ENCODE peak calls at places on chromosomes 6 and 20, in seven cellular contexts. One of them, this sample, is unnamed.

GRCh38 chr6:117555882-117556498 is 46.3 kb downstream of the GOPC start:
- DNase-seq in GM12864: no peak
- DNase-seq in mesothelial cell of epicardium: peak
- DNase-seq in mucosa of descending colon: peak
- DNase-seq in progenitor cell of endocrine pancreas: peak
- DNase-seq in sigmoid colon: no peak
- DNase-seq in heart left ventricle: peak
- DNase-seq in this sample: peak

GRCh38 chr6:105900120-105900937 is 185.8 kb upstream of the PRDM1 start:
- DNase-seq in GM12864: no peak
- DNase-seq in mesothelial cell of epicardium: no peak
- DNase-seq in mucosa of descending colon: no peak
- DNase-seq in progenitor cell of endocrine pancreas: no peak
- DNase-seq in sigmoid colon: no peak
- DNase-seq in heart left ventricle: no peak
- DNase-seq in this sample: no peak

GRCh38 chr20:33667245-33668086 is 723 bp downstream of the ACTL10 start:
- DNase-seq in GM12864: no peak
- DNase-seq in mesothelial cell of epicardium: peak
- DNase-seq in mucosa of descending colon: peak
- DNase-seq in progenitor cell of endocrine pancreas: no peak
- DNase-seq in sigmoid colon: peak
- DNase-seq in heart left ventricle: peak
- DNase-seq in this sample: peak

GRCh38 chr6:107116328-107116892 is 1.1 kb upstream of the BEND3 start:
- DNase-seq in GM12864: no peak
- DNase-seq in mesothelial cell of epicardium: peak
- DNase-seq in mucosa of descending colon: peak
- DNase-seq in progenitor cell of endocrine pancreas: no peak
- DNase-seq in sigmoid colon: peak
- DNase-seq in heart left ventricle: no peak
- DNase-seq in this sample: peak

GRCh38 chr20:60003776-60004175 is 45.6 kb downstream of the CDH26 start:
- DNase-seq in GM12864: no peak
- DNase-seq in mesothelial cell of epicardium: no peak
- DNase-seq in mucosa of descending colon: no peak
- DNase-seq in progenitor cell of endocrine pancreas: no peak
- DNase-seq in sigmoid colon: no peak
- DNase-seq in heart left ventricle: no peak
- DNase-seq in this sample: no peak

GRCh38 chr20:31704225-31705119 is 18.2 kb downstream of the BCL2L1 start:
- DNase-seq in GM12864: no peak
- DNase-seq in mesothelial cell of epicardium: peak
- DNase-seq in mucosa of descending colon: peak
- DNase-seq in progenitor cell of endocrine pancreas: peak
- DNase-seq in sigmoid colon: peak
- DNase-seq in heart left ventricle: no peak
- DNase-seq in this sample: no peak

GRCh38 chr6:50091641-50092040 is 41.9 kb upstream of the DEFB112 start:
- DNase-seq in GM12864: no peak
- DNase-seq in mesothelial cell of epicardium: no peak
- DNase-seq in mucosa of descending colon: no peak
- DNase-seq in progenitor cell of endocrine pancreas: no peak
- DNase-seq in sigmoid colon: no peak
- DNase-seq in heart left ventricle: no peak
- DNase-seq in this sample: no peak

GRCh38 chr6:147874322-147874721 is 365.8 kb downstream of the SAMD5 start:
- DNase-seq in GM12864: no peak
- DNase-seq in mesothelial cell of epicardium: no peak
- DNase-seq in mucosa of descending colon: no peak
- DNase-seq in progenitor cell of endocrine pancreas: no peak
- DNase-seq in sigmoid colon: no peak
- DNase-seq in heart left ventricle: no peak
- DNase-seq in this sample: no peak

GRCh38 chr6:124978451-124979293 is 16.4 kb downstream of the RNF217 start:
- DNase-seq in GM12864: no peak
- DNase-seq in mesothelial cell of epicardium: no peak
- DNase-seq in mucosa of descending colon: no peak
- DNase-seq in progenitor cell of endocrine pancreas: no peak
- DNase-seq in sigmoid colon: no peak
- DNase-seq in heart left ventricle: no peak
- DNase-seq in this sample: no peak

GRCh38 chr20:64057628-64058498 is 5.1 kb upstream of the TCEA2 start:
- DNase-seq in GM12864: no peak
- DNase-seq in mesothelial cell of epicardium: peak
- DNase-seq in mucosa of descending colon: peak
- DNase-seq in progenitor cell of endocrine pancreas: peak
- DNase-seq in sigmoid colon: peak
- DNase-seq in heart left ventricle: peak
- DNase-seq in this sample: peak

GRCh38 chr6:32623693-32624092 is 13.5 kb upstream of the HLA-DQA1 start:
- DNase-seq in GM12864: no peak
- DNase-seq in mesothelial cell of epicardium: no peak
- DNase-seq in mucosa of descending colon: peak
- DNase-seq in progenitor cell of endocrine pancreas: no peak
- DNase-seq in sigmoid colon: no peak
- DNase-seq in heart left ventricle: no peak
- DNase-seq in this sample: no peak

GRCh38 chr20:61659652-61660346 is 405.9 kb downstream of the TAF4 start:
- DNase-seq in GM12864: no peak
- DNase-seq in mesothelial cell of epicardium: no peak
- DNase-seq in mucosa of descending colon: no peak
- DNase-seq in progenitor cell of endocrine pancreas: no peak
- DNase-seq in sigmoid colon: no peak
- DNase-seq in heart left ventricle: no peak
- DNase-seq in this sample: peak

GRCh38 chr6:38239719-38240451 is 399.8 kb downstream of the BTBD9 start:
- DNase-seq in GM12864: no peak
- DNase-seq in mesothelial cell of epicardium: no peak
- DNase-seq in mucosa of descending colon: no peak
- DNase-seq in progenitor cell of endocrine pancreas: no peak
- DNase-seq in sigmoid colon: no peak
- DNase-seq in heart left ventricle: no peak
- DNase-seq in this sample: no peak

GRCh38 chr6:152651986-152652385 is 14.8 kb upstream of the SYNE1 start:
- DNase-seq in GM12864: no peak
- DNase-seq in mesothelial cell of epicardium: no peak
- DNase-seq in mucosa of descending colon: no peak
- DNase-seq in progenitor cell of endocrine pancreas: no peak
- DNase-seq in sigmoid colon: no peak
- DNase-seq in heart left ventricle: no peak
- DNase-seq in this sample: no peak

GRCh38 chr20:42978184-42978974 is 211.3 kb downstream of the PTPRT start:
- DNase-seq in GM12864: no peak
- DNase-seq in mesothelial cell of epicardium: no peak
- DNase-seq in mucosa of descending colon: no peak
- DNase-seq in progenitor cell of endocrine pancreas: no peak
- DNase-seq in sigmoid colon: no peak
- DNase-seq in heart left ventricle: no peak
- DNase-seq in this sample: no peak

GRCh38 chr20:10591956-10592521 is 81.8 kb downstream of the JAG1 start:
- DNase-seq in GM12864: no peak
- DNase-seq in mesothelial cell of epicardium: no peak
- DNase-seq in mucosa of descending colon: no peak
- DNase-seq in progenitor cell of endocrine pancreas: no peak
- DNase-seq in sigmoid colon: no peak
- DNase-seq in heart left ventricle: no peak
- DNase-seq in this sample: no peak

GRCh38 chr6:15121443-15121842 is 124.4 kb upstream of the JARID2 start:
- DNase-seq in GM12864: no peak
- DNase-seq in mesothelial cell of epicardium: no peak
- DNase-seq in mucosa of descending colon: no peak
- DNase-seq in progenitor cell of endocrine pancreas: no peak
- DNase-seq in sigmoid colon: no peak
- DNase-seq in heart left ventricle: no peak
- DNase-seq in this sample: no peak

GRCh38 chr6:158677906-158678305 is 28.1 kb downstream of the SYTL3 start:
- DNase-seq in GM12864: no peak
- DNase-seq in mesothelial cell of epicardium: no peak
- DNase-seq in mucosa of descending colon: no peak
- DNase-seq in progenitor cell of endocrine pancreas: no peak
- DNase-seq in sigmoid colon: peak
- DNase-seq in heart left ventricle: no peak
- DNase-seq in this sample: no peak

GRCh38 chr20:53466279-53466678 is 127.4 kb downstream of the ZNF217 start:
- DNase-seq in GM12864: no peak
- DNase-seq in mesothelial cell of epicardium: no peak
- DNase-seq in mucosa of descending colon: no peak
- DNase-seq in progenitor cell of endocrine pancreas: no peak
- DNase-seq in sigmoid colon: no peak
- DNase-seq in heart left ventricle: no peak
- DNase-seq in this sample: no peak
- TF ChIP-seq CTCF in GM12864: no peak
- TF ChIP-seq CTCF in mesothelial cell of epicardium: no peak
- TF ChIP-seq CTCF in mucosa of descending colon: no peak
- TF ChIP-seq CTCF in progenitor cell of endocrine pancreas: no peak
- TF ChIP-seq CTCF in sigmoid colon: no peak
- TF ChIP-seq CTCF in heart left ventricle: no peak
- TF ChIP-seq CTCF in this sample: no peak

GRCh38 chr6:156174026-156174880 is 602.9 kb upstream of the ARID1B start:
- DNase-seq in GM12864: no peak
- DNase-seq in mesothelial cell of epicardium: no peak
- DNase-seq in mucosa of descending colon: no peak
- DNase-seq in progenitor cell of endocrine pancreas: no peak
- DNase-seq in sigmoid colon: no peak
- DNase-seq in heart left ventricle: no peak
- DNase-seq in this sample: no peak

GRCh38 chr6:156175433-156175832 is 601.7 kb upstream of the ARID1B start:
- DNase-seq in GM12864: no peak
- DNase-seq in mesothelial cell of epicardium: no peak
- DNase-seq in mucosa of descending colon: no peak
- DNase-seq in progenitor cell of endocrine pancreas: no peak
- DNase-seq in sigmoid colon: no peak
- DNase-seq in heart left ventricle: no peak
- DNase-seq in this sample: no peak

GRCh38 chr6:156175971-156176421 is 601.2 kb upstream of the ARID1B start:
- DNase-seq in GM12864: no peak
- DNase-seq in mesothelial cell of epicardium: no peak
- DNase-seq in mucosa of descending colon: peak
- DNase-seq in progenitor cell of endocrine pancreas: peak
- DNase-seq in sigmoid colon: peak
- DNase-seq in heart left ventricle: peak
- DNase-seq in this sample: no peak
- TF ChIP-seq CTCF in GM12864: peak
- TF ChIP-seq CTCF in mesothelial cell of epicardium: no peak
- TF ChIP-seq CTCF in mucosa of descending colon: no peak
- TF ChIP-seq CTCF in progenitor cell of endocrine pancreas: peak
- TF ChIP-seq CTCF in sigmoid colon: no peak
- TF ChIP-seq CTCF in heart left ventricle: peak
- TF ChIP-seq CTCF in this sample: peak

GRCh38 chr6:76162811-76163210 is 90.3 kb upstream of the IMPG1 start:
- DNase-seq in GM12864: no peak
- DNase-seq in mesothelial cell of epicardium: no peak
- DNase-seq in mucosa of descending colon: no peak
- DNase-seq in progenitor cell of endocrine pancreas: no peak
- DNase-seq in sigmoid colon: no peak
- DNase-seq in heart left ventricle: no peak
- DNase-seq in this sample: no peak

GRCh38 chr6:76166297-76166696 is 93.8 kb upstream of the IMPG1 start:
- DNase-seq in GM12864: no peak
- DNase-seq in mesothelial cell of epicardium: no peak
- DNase-seq in mucosa of descending colon: no peak
- DNase-seq in progenitor cell of endocrine pancreas: no peak
- DNase-seq in sigmoid colon: no peak
- DNase-seq in heart left ventricle: no peak
- DNase-seq in this sample: no peak

GRCh38 chr6:76165471-76166221 is 93.2 kb upstream of the IMPG1 start:
- DNase-seq in GM12864: no peak
- DNase-seq in mesothelial cell of epicardium: no peak
- DNase-seq in mucosa of descending colon: no peak
- DNase-seq in progenitor cell of endocrine pancreas: no peak
- DNase-seq in sigmoid colon: no peak
- DNase-seq in heart left ventricle: no peak
- DNase-seq in this sample: no peak

GRCh38 chr6:76166874-76167273 is 94.4 kb upstream of the IMPG1 start:
- DNase-seq in GM12864: no peak
- DNase-seq in mesothelial cell of epicardium: no peak
- DNase-seq in mucosa of descending colon: no peak
- DNase-seq in progenitor cell of endocrine pancreas: no peak
- DNase-seq in sigmoid colon: no peak
- DNase-seq in heart left ventricle: no peak
- DNase-seq in this sample: no peak
- TF ChIP-seq CTCF in GM12864: no peak
- TF ChIP-seq CTCF in mesothelial cell of epicardium: no peak
- TF ChIP-seq CTCF in mucosa of descending colon: no peak
- TF ChIP-seq CTCF in progenitor cell of endocrine pancreas: no peak
- TF ChIP-seq CTCF in sigmoid colon: no peak
- TF ChIP-seq CTCF in heart left ventricle: no peak
- TF ChIP-seq CTCF in this sample: no peak

GRCh38 chr20:472889-473292 is 10.6 kb upstream of the TBC1D20 start:
- DNase-seq in GM12864: no peak
- DNase-seq in mesothelial cell of epicardium: no peak
- DNase-seq in mucosa of descending colon: no peak
- DNase-seq in progenitor cell of endocrine pancreas: no peak
- DNase-seq in sigmoid colon: no peak
- DNase-seq in heart left ventricle: no peak
- DNase-seq in this sample: no peak

GRCh38 chr20:469746-470490 is 7.6 kb upstream of the TBC1D20 start:
- DNase-seq in GM12864: no peak
- DNase-seq in mesothelial cell of epicardium: no peak
- DNase-seq in mucosa of descending colon: no peak
- DNase-seq in progenitor cell of endocrine pancreas: no peak
- DNase-seq in sigmoid colon: no peak
- DNase-seq in heart left ventricle: no peak
- DNase-seq in this sample: no peak

GRCh38 chr20:475463-476357 is 13.4 kb upstream of the TBC1D20 start:
- DNase-seq in GM12864: no peak
- DNase-seq in mesothelial cell of epicardium: no peak
- DNase-seq in mucosa of descending colon: peak
- DNase-seq in progenitor cell of endocrine pancreas: no peak
- DNase-seq in sigmoid colon: no peak
- DNase-seq in heart left ventricle: no peak
- DNase-seq in this sample: no peak

GRCh38 chr20:474581-474980 is 12.2 kb upstream of the TBC1D20 start:
- DNase-seq in GM12864: no peak
- DNase-seq in mesothelial cell of epicardium: no peak
- DNase-seq in mucosa of descending colon: no peak
- DNase-seq in progenitor cell of endocrine pancreas: no peak
- DNase-seq in sigmoid colon: no peak
- DNase-seq in heart left ventricle: no peak
- DNase-seq in this sample: no peak

DNA sequence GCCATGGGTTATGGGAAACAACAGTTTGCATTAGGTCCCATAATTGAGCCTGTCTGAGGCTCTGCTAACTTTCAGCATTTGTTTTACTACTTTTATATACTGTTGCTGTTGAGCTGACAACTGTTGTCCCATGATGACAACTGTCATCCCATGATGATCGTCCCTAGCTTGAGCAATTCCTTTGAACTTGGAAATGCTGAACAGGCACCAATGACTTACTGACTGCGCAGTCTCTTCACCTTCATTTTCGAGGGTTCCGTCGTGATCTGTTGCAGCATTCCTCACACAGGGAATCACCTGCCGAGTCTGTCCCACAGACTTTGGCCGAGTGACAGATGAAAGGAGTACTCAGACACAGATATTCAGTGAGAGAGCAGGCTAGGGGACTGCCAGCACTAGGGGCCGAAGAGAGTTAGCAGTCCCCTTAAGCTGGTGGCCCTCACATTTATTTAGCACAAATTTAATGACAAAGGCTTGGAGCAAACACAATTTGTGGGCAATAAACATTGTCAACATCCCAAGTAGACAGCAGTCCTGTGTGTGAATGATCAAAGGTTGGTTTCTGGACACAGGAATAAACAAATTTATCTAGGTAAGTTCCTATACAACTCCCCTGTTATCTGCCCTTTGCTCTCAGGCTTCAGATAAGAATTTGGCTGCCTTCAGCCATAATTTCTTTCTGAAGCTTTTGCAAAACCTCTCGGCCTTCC is 10.0 kb upstream of the TBC1D20 start:
- DNase-seq in GM12864: no peak
- DNase-seq in mesothelial cell of epicardium: no peak
- DNase-seq in mucosa of descending colon: no peak
- DNase-seq in progenitor cell of endocrine pancreas: no peak
- DNase-seq in sigmoid colon: no peak
- DNase-seq in heart left ventricle: no peak
- DNase-seq in this sample: no peak
- TF ChIP-seq CTCF in GM12864: no peak
- TF ChIP-seq CTCF in mesothelial cell of epicardium: no peak
- TF ChIP-seq CTCF in mucosa of descending colon: no peak
- TF ChIP-seq CTCF in progenitor cell of endocrine pancreas: no peak
- TF ChIP-seq CTCF in sigmoid colon: no peak
- TF ChIP-seq CTCF in heart left ventricle: no peak
- TF ChIP-seq CTCF in this sample: no peak

This sample was measured in neural crest cell.